ENCODE peak calls at places on chromosomes 16 and 17, in eight cellular contexts. D is A549, C is GM12878, G is heart left ventricle, U is sigmoid colon, E is esophagus squamous epithelium, B is testis, K is suprapubic skin. H is an unnamed sample. For H3K4me1, the result is how much of the 10 kb centered on the place peaks cover.

GRCh38 chr17:82217120-82217529 is 4.5 kb upstream of the CCDC57 start:
- DNase-seq in G (no peak), K (no peak), C (no peak), B (no peak), U (peak), D (no peak), E (no peak), H (no peak)

GRCh38 chr17:45200701-45201100 is 21.0 kb upstream of the FMNL1 start:
- DNase-seq in E (no peak), D (no peak), G (peak), U (peak), B (no peak), K (no peak), C (no peak), H (peak)

GRCh38 chr17:78734841-78735641 is 47.0 kb downstream of the CYTH1 start:
- DNase-seq in U (no peak), G (no peak), K (no peak), D (no peak), E (no peak), C (no peak), B (no peak), H (no peak)

GRCh38 chr17:11996722-11997146 is 541 bp downstream of the ZNF18 start:
- DNase-seq in K (peak), E (peak), U (no peak), G (no peak), C (peak), D (peak), B (peak), H (no peak)

GRCh38 chr16:27816561-27816960 is 247.0 kb downstream of the GSG1L start:
- DNase-seq in D (no peak), G (no peak), E (no peak), B (no peak), U (peak), K (peak), C (no peak), H (no peak)

GRCh38 chr17:2949469-2950044 is 113.8 kb downstream of the OR1D5 start:
- DNase-seq in K (peak), G (no peak), D (peak), B (no peak), U (no peak), C (no peak), E (no peak), H (no peak)

GRCh38 chr17:3695723-3696411 is at the start of gene P2RX5:
- DNase-seq in C (no peak), U (no peak), B (no peak), G (no peak), E (no peak), K (no peak), D (no peak), H (no peak)

GRCh38 chr17:4236456-4236855 is 27.3 kb downstream of the ANKFY1 start:
- DNase-seq in B (no peak), E (no peak), K (no peak), C (no peak), G (no peak), D (no peak), U (no peak), H (no peak)

GRCh38 chr17:83192161-83192788 is 112.9 kb downstream of the METRNL start:
- DNase-seq in K (peak), B (peak), U (peak), G (peak), D (no peak), E (no peak), C (no peak), H (peak)

GRCh38 chr16:64626771-64627170 is 495.1 kb downstream of the CDH11 start:
- DNase-seq in K (no peak), C (no peak), D (no peak), E (no peak), G (no peak), U (no peak), B (no peak), H (no peak)

GRCh38 chr17:1829579-1830257 is at the start of the genes RPA1 and SMYD4:
- DNase-seq in C (peak), K (peak), E (peak), G (peak), U (peak), D (peak), B (peak), H (peak)

GRCh38 chr17:20073056-20073979 is 64.2 kb downstream of the SPECC1 start:
- DNase-seq in G (peak), K (no peak), U (no peak), E (no peak), C (no peak), B (peak), D (no peak), H (no peak)

GRCh38 chr16:82846806-82847205 is 220.0 kb downstream of the CDH13 start:
- DNase-seq in K (no peak), U (no peak), C (no peak), E (no peak), B (no peak), G (no peak), D (no peak), H (no peak)

GRCh38 chr17:49200423-49201083 is 9.8 kb downstream of the GNGT2 start:
- DNase-seq in B (no peak), D (no peak), E (no peak), K (no peak), U (no peak), C (no peak), G (no peak), H (no peak)

GRCh38 chr17:32746698-32747097 is 130.2 kb downstream of the MYO1D start:
- DNase-seq in E (no peak), B (no peak), K (no peak), D (no peak), U (no peak), C (no peak), G (no peak), H (no peak)

GRCh38 chr17:39553326-39553945 is 54.3 kb downstream of the NEUROD2 start:
- DNase-seq in B (no peak), U (no peak), D (no peak), C (no peak), E (no peak), K (no peak), G (no peak), H (no peak)

GRCh38 chr17:28726396-28726911 is 421 bp upstream of the TLCD1 start:
- DNase-seq in E (peak), D (peak), K (no peak), U (peak), B (no peak), C (no peak), G (no peak), H (no peak)

GRCh38 chr16:12735805-12736204 is 67.9 kb downstream of the CPPED1 start:
- DNase-seq in K (peak), C (no peak), U (no peak), B (no peak), G (no peak), E (no peak), D (no peak), H (no peak)

GRCh38 chr16:24035127-24035842 is 199.5 kb downstream of the PRKCB start:
- DNase-seq in C (no peak), G (no peak), U (no peak), B (no peak), K (no peak), D (no peak), E (no peak), H (no peak)

GRCh38 chr17:12116143-12116542 is 95.5 kb downstream of the MAP2K4 start:
- DNase-seq in E (no peak), C (no peak), B (no peak), D (no peak), K (no peak), G (no peak), U (no peak), H (no peak)

GRCh38 chr17:80364091-80364691 is 50.8 kb upstream of the ENDOV start:
- DNase-seq in U (peak), G (no peak), B (peak), D (peak), C (no peak), E (no peak), K (no peak), H (no peak)

GRCh38 chr17:74101527-74101926 is 102.0 kb upstream of the RPL38 start:
- DNase-seq in C (no peak), G (no peak), B (no peak), U (no peak), D (no peak), E (no peak), K (no peak), H (no peak)

GRCh38 chr16:2042171-2042570 is 5.5 kb downstream of the NTHL1 start:
- DNase-seq in G (peak), K (no peak), E (no peak), U (no peak), D (no peak), B (no peak), C (no peak), H (no peak)

GRCh38 chr17:34997355-34997862 is 17.1 kb downstream of the LIG3 start:
- DNase-seq in U (peak), D (no peak), B (peak), E (no peak), K (no peak), G (peak), C (no peak), H (peak)

GRCh38 chr17:45334231-45334630 is 17.4 kb upstream of the MAP3K14 start:
- DNase-seq in B (no peak), C (no peak), K (peak), E (no peak), U (peak), D (no peak), G (no peak), H (no peak)

GRCh38 chr17:45413498-45413923 is 19.2 kb downstream of the ARHGAP27 start:
- DNase-seq in D (no peak), B (peak), C (no peak), E (no peak), K (no peak), G (no peak), U (peak), H (no peak)

DNA sequence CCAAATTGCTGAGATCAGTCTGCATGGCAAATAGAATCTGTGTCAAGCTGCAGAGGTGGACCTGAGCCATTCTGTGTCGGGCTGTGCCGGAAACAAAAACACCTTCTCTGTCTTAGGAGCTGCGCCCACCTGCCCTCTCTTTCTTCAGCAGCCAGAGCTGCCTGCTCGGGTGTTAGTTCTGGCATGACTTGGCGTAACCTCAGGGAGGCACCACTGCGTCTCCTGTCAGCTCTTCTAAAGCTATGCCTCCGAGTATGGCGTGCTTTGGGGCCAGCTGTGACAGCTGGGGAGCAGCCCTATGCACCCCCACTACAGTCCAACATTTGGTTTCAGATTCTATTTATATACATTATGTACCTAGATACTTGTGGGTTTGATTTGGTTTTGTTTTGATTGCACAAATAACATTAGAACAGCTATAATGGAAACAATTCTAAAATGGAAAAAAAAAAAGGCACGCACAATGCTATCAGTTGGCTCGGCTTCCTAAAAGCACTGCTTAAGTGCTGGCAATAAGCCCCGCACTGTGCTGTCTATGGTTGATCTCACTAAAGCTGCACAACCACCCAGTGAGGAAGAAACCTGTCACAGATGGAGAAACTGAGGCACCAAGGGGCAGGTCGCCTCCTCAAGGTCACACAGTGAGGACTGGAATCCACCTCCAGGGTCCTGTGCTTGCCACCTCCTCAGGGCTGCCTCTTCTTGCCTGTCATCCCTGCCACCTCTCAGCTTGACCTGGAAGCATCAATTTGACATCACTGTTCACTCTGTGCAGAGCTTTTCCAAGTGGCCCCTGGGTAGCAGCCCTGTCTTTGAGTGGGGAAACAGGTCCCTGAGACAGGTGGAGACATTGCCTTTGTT is 18.7 kb upstream of the ADGRG1 start:
- DNase-seq in K (peak), B (peak), G (peak), E (no peak), D (no peak), C (peak), U (peak), H (no peak)
- H3K4me1 ChIP-seq in K (under half), B (under half), G (under half), E (under half), D (half or more), C (under half), U (under half), H (under half)

DNA sequence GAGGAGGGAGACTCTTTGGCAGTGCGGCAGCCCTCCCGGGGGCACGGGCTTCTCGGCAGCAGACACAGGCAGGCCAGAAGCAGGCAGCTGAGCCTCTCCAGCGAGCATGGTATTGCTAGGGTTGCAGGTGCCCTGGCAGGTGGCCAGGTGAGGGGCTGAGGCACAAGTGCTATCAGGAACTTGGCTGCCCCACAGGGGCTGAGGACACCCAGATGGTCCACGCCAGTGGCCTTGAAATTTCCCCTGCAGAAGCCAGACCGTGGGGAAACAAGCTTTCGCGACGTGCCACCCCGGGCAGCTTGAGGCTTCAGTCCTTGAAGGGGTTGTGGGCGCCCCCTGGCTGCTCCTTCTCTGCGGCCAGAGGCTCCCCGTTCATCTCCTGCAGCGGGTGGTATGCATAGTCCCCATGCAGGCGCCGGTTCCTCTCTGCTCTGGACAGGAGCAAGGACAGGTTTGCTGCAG is 8.5 kb downstream of the NAGPA start:
- DNase-seq in D (peak), C (no peak), G (no peak), B (peak), K (no peak), U (no peak), E (no peak), H (no peak)
- TF ChIP-seq CTCF in D (peak), C (peak), G (no peak), B (peak), K (no peak), U (no peak), E (no peak), H (no peak)

DNA sequence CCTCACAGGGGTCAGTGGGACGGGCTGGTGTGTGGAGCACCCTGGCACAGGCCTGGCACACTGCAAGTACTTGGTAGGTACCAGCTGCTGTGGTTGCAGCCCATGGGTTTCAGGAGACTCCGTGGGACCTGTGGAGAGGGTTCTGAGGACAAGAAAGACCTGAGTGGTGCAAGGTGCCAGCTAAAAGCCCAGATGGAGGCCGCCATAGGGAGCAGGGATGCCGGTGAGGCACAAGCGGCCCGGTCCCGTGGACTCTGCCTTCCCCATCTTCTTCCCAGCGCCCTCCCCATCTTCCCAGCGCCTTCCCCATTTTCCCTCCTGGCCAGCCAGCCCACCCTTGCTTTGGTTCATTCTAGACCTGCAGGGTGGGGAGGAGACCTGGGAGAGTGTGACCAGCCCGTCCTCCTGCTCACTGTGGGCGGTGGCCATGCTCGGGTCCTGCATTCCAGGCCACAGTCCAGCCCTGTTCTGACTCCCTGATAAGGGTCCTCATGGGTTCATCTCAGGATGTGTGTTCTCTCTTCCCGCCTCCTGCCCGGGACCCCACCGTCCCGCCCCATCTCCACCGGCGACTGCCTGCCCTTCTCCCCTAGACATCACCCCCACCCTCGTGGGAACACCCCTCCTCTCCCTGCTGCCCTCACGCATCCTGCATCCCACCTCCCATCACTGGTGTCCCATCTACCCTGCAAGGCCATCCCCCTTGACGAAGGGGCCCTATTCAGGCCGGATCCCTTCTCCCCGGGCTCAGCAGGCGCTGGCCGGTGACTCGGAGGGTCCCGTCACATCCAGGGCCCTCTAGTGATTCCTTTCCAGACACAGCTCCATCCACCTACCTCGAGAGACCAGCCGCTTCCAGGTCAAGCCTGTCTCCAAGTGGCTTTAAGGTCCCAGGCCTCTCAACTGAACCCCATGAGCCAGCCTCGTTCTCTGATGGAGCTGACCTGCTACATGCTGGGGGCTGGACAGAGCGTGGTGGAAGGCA is 3.4 kb downstream of the ZNF469 start:
- DNase-seq in C (no peak), D (no peak), B (no peak), E (no peak), U (peak), G (no peak), K (no peak), H (no peak)
- TF ChIP-seq POLR2A in C (no peak), D (no peak), B (no peak), E (no peak), U (no peak), G (no peak), K (no peak), H (no peak)

GRCh38 chr16:8533509-8533908 is 56.8 kb downstream of the TMEM114 start:
- DNase-seq in E (no peak), C (no peak), U (no peak), G (no peak), K (no peak), B (no peak), D (no peak), H (no peak)
- H3K4me1 ChIP-seq in E (under half), C (under half), U (under half), G (under half), K (under half), B (under half), D (under half), H (under half)

GRCh38 chr17:628507-628941 is 86.1 kb downstream of the VPS53 start:
- DNase-seq in U (peak), E (no peak), G (no peak), C (no peak), K (no peak), B (no peak), D (no peak), H (no peak)
- TF ChIP-seq CTCF in U (no peak), E (no peak), G (no peak), C (no peak), K (no peak), B (no peak), D (no peak), H (no peak)